ENCODE peak calls at places on chromosomes 12 and 14, in four cellular contexts. V is HCT116, R is GM13977, X is astrocyte of the spinal cord. G is an unnamed sample.
A peak's percentile ranks its signal among the peaks of the same experiment; 100 is the strongest.

GRCh38 chr12:19200261-19200660 is 70.7 kb downstream of the PLEKHA5 start:
- DNase-seq in V (no peak), R (no peak), X (no peak), G (no peak)

GRCh38 chr12:15522574-15523187 is 200.4 kb downstream of the PTPRO start:
- DNase-seq in V (peak; percentile 36), R (peak; percentile 26), X (peak; percentile 56), G (no peak)

GRCh38 chr14:59768855-59769254 is 101.7 kb downstream of the RTN1 start:
- DNase-seq in V (no peak), R (no peak), X (peak; percentile 27), G (no peak)

GRCh38 chr14:31421200-31421599 is 850 bp upstream of the HEATR5A start:
- DNase-seq in V (no peak), R (no peak), X (no peak), G (no peak)

GRCh38 chr14:77243853-77244252 is 27.2 kb downstream of the NGB start:
- DNase-seq in V (no peak), R (no peak), X (no peak), G (no peak)

GRCh38 chr12:68959457-68960161 is 26.6 kb upstream of the CPM start:
- DNase-seq in V (no peak), R (no peak), X (no peak), G (no peak)

GRCh38 chr12:131604146-131604844 is 106.6 kb upstream of the SFSWAP start:
- DNase-seq in V (no peak), R (peak; percentile 53), X (no peak), G (peak; percentile 73)

GRCh38 chr12:64323006-64323405 is 67.6 kb downstream of the C12orf56 start:
- DNase-seq in V (no peak), R (no peak), X (no peak), G (no peak)

GRCh38 chr12:115335048-115335447 is 651.1 kb upstream of the TBX3 start:
- DNase-seq in V (no peak), R (no peak), X (no peak), G (no peak)

GRCh38 chr12:27505124-27505523 is 18.9 kb upstream of the PPFIBP1 start:
- DNase-seq in V (no peak), R (no peak), X (peak; percentile 78), G (no peak)

GRCh38 chr14:22088614-22089359 is 415.2 kb upstream of the OR4E1 start:
- DNase-seq in V (no peak), R (no peak), X (peak; percentile 37), G (no peak)

GRCh38 chr14:101595887-101596721 is 34.8 kb downstream of the DIO3 start:
- DNase-seq in V (no peak), R (no peak), X (no peak), G (peak; percentile 66)

GRCh38 chr14:85257287-85257686 is 272.7 kb upstream of the FLRT2 start:
- DNase-seq in V (no peak), R (no peak), X (no peak), G (no peak)

GRCh38 chr14:103739793-103740501 is 24.3 kb downstream of the ZFYVE21 start:
- DNase-seq in V (no peak), R (no peak), X (no peak), G (no peak)

GRCh38 chr14:103256406-103256805 is 77.6 kb upstream of the EIF5 start:
- DNase-seq in V (no peak), R (no peak), X (no peak), G (no peak)

GRCh38 chr14:72946491-72946890 is 20.2 kb downstream of the DCAF4 start:
- DNase-seq in V (no peak), R (no peak), X (peak; percentile 75), G (no peak)

GRCh38 chr12:69519871-69520270 is 49.7 kb downstream of the FRS2 start:
- DNase-seq in V (no peak), R (no peak), X (peak; percentile 67), G (no peak)

GRCh38 chr12:130526813-130527212 is 189.1 kb downstream of the PIWIL1 start:
- DNase-seq in V (no peak), R (no peak), X (no peak), G (peak; percentile 5)

GRCh38 chr12:127893875-127894635 is 372.9 kb upstream of the TMEM132C start:
- DNase-seq in V (no peak), R (no peak), X (no peak), G (no peak)

GRCh38 chr14:69685716-69686115 is 74.3 kb downstream of the SUSD6 start:
- DNase-seq in V (no peak), R (no peak), X (peak; percentile 60), G (peak; percentile 54)

GRCh38 chr12:62632521-62632920 is 165.9 kb downstream of the MON2 start:
- DNase-seq in V (no peak), R (peak; percentile 41), X (peak; percentile 38), G (no peak)

GRCh38 chr14:32611752-32612151 is 282.7 kb downstream of the AKAP6 start:
- DNase-seq in V (no peak), R (no peak), X (peak; percentile 77), G (no peak)

GRCh38 chr12:8687846-8688601 is 9.8 kb upstream of the RIMKLB start:
- DNase-seq in V (peak; percentile 27), R (no peak), X (peak; percentile 92), G (no peak)

GRCh38 chr12:122793685-122794106 is 19.3 kb downstream of the CCDC62 start:
- DNase-seq in V (peak; percentile 52), R (peak; percentile 66), X (peak; percentile 71), G (peak; percentile 9)

GRCh38 chr14:71574976-71575375 is 357.3 kb upstream of the RGS6 start:
- DNase-seq in V (no peak), R (no peak), X (peak; percentile 88), G (no peak)

GRCh38 chr14:101233016-101233355 is 328.3 kb upstream of the DIO3 start:
- DNase-seq in V (no peak), R (no peak), X (no peak), G (no peak)

GRCh38 chr14:68682166-68683103 is 110.4 kb downstream of the ZFP36L1 start:
- DNase-seq in V (no peak), R (peak; percentile 40), X (peak; percentile 88), G (peak; percentile 63)

GRCh38 chr14:54854181-54854580 is 48.4 kb downstream of the GCH1 start:
- DNase-seq in V (no peak), R (no peak), X (no peak), G (no peak)

DNA sequence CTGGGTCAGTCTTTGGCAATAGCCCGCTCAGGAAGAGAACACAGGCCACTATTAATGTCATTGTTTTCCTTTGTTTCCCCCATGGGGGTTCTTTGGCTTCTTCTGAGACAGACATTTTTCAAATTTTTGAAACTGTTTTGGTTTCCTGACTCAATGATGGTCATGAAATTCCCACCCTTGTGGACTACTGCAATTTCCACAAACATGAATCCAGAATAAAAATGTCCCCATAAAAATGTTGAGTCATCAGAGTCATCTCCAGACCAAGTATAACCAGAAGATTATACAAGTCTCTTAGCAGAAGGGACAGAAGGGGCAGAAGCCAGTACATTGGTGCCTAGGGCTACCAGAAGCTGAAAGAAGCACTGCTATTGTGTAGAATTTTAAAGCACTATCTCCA is 29.1 kb downstream of the SLCO1A2 start:
- DNase-seq in V (no peak), R (no peak), X (peak; percentile 7), G (no peak)
- TF ChIP-seq CTCF in V (no peak), R (no peak), X (no peak), G (no peak)

GRCh38 chr12:108374596-108375320 is 35.6 kb upstream of the CMKLR1 start:
- DNase-seq in V (no peak), R (no peak), X (no peak), G (no peak)

GRCh38 chr12:108369736-108370396 is 30.8 kb upstream of the CMKLR1 start:
- DNase-seq in V (no peak), R (no peak), X (no peak), G (no peak)

GRCh38 chr12:108375986-108376663 is 37.0 kb upstream of the CMKLR1 start:
- DNase-seq in V (no peak), R (no peak), X (peak; percentile 19), G (no peak)

GRCh38 chr12:108371801-108372344 is 32.8 kb upstream of the CMKLR1 start:
- DNase-seq in V (no peak), R (no peak), X (peak; percentile 45), G (no peak)

DNA sequence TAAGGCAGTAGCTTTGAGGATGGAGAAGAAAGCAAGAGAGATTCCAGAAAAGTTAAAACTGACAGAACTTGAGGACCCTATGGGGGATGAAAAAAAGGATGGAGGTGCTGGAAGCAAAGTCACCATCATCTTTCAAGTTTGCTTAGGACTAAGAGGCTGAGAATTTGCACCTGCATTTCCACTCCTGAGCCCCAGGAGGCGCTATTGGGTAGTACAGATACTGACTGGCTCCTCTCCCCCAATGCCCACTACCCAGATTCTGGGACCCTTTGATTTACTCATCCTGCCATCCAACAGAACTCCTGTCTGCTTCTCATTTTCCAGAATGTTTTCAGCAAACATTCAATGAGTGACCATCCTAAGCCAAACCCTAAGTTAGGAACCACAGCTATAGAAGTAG is 34.0 kb upstream of the CMKLR1 start:
- DNase-seq in V (no peak), R (no peak), X (no peak), G (no peak)
- TF ChIP-seq CTCF in V (peak; percentile 61), R (peak; percentile 28), X (peak; percentile 17), G (no peak)

GRCh38 chr12:59370933-59371332 is 224.9 kb upstream of the SLC16A7 start:
- DNase-seq in V (no peak), R (no peak), X (no peak), G (no peak)

GRCh38 chr12:59374783-59375182 is 221.0 kb upstream of the SLC16A7 start:
- DNase-seq in V (no peak), R (no peak), X (no peak), G (no peak)

GRCh38 chr12:59375633-59376032 is 220.2 kb upstream of the SLC16A7 start:
- DNase-seq in V (no peak), R (no peak), X (no peak), G (no peak)

DNA sequence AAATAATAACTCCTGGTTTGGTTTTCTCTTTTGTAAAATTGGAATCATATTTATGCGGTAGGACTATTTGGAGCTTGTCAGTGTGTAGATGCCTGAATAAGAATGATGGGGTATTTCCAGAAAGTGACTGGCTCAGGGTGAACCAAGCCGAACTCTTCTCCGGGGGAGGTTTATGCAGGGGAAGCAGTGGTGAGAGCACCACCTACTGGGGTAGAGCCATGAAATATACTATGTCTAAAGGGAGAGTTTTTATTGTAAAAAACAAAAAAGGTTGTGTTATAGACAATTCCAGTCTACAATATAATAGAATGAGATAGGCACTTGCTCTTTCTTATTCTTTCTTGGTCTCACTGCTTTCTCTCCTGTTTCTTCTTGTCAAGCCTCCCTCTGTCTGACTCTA is 222.9 kb upstream of the SLC16A7 start:
- DNase-seq in V (peak; percentile 8), R (no peak), X (peak; percentile 6), G (peak; percentile 9)
- TF ChIP-seq CTCF in V (peak; percentile 58), R (peak; percentile 28), X (peak; percentile 22), G (no peak)

GRCh38 chr12:6056406-6057211 is 67.9 kb downstream of the VWF start:
- DNase-seq in V (peak; percentile 21), R (no peak), X (no peak), G (peak; percentile 63)
- TF ChIP-seq CTCF in V (peak; percentile 63), R (peak; percentile 19), X (peak; percentile 44), G (peak; percentile 20)

GRCh38 chr14:62117010-62117717 is 354.9 kb downstream of the SNAPC1 start:
- DNase-seq in V (no peak), R (peak; percentile 76), X (peak; percentile 75), G (peak; percentile 75)
- TF ChIP-seq CTCF in V (no peak), R (peak; percentile 48), X (peak; percentile 35), G (peak; percentile 48)

GRCh38 chr12:104456950-104457745 is 400 bp downstream of the CHST11 start:
- DNase-seq in V (no peak), R (peak; percentile 79), X (peak; percentile 86), G (peak; percentile 77)
- TF ChIP-seq CTCF in V (peak; percentile 37), R (peak; percentile 63), X (peak; percentile 57), G (peak; percentile 57)